ENCODE peak calls at places on chromosomes 7 and 10, in six cellular contexts. M, S, E, X, D and H are unnamed samples.

GRCh38 chr7:139737221-139738100 is 40.3 kb downstream of the HIPK2 start:
- DNase-seq in S (no peak), X (no peak), D (no peak), M (no peak), E (no peak), H (peak)

GRCh38 chr10:117342638-117343037 is 32.6 kb downstream of the PDZD8 start:
- DNase-seq in D (no peak), X (no peak), S (no peak), M (no peak), E (no peak), H (no peak)

GRCh38 chr7:7821517-7821916 is 103.1 kb upstream of the RPA3 start:
- DNase-seq in D (peak), X (no peak), E (no peak), M (no peak), S (no peak), H (no peak)

GRCh38 chr7:49783446-49783845 is 10.0 kb downstream of the VWC2 start:
- DNase-seq in S (no peak), M (no peak), D (no peak), E (no peak), X (no peak), H (no peak)

GRCh38 chr7:44087914-44088838 is 5.8 kb upstream of the POLM start:
- DNase-seq in E (no peak), X (peak), S (no peak), M (no peak), D (no peak), H (no peak)

GRCh38 chr10:76318171-76318570 is 886.7 kb downstream of the LRMDA start:
- DNase-seq in X (no peak), D (no peak), M (no peak), S (no peak), E (no peak), H (no peak)

GRCh38 chr7:149621776-149622175 is 124.2 kb upstream of the ZNF746 start:
- DNase-seq in S (no peak), D (no peak), X (no peak), M (no peak), E (no peak), H (peak)

GRCh38 chr10:62597226-62597625 is 207.3 kb upstream of the ADO start:
- DNase-seq in X (no peak), D (no peak), E (no peak), S (no peak), M (no peak), H (no peak)

GRCh38 chr7:104299777-104300176 is 28.6 kb upstream of the LHFPL3 start:
- DNase-seq in S (no peak), X (no peak), E (no peak), M (no peak), D (no peak), H (no peak)

GRCh38 chr7:104296266-104296665 is 32.1 kb upstream of the LHFPL3 start:
- DNase-seq in D (no peak), S (no peak), E (no peak), M (no peak), X (no peak), H (no peak)

GRCh38 chr7:104299323-104299722 is 29.1 kb upstream of the LHFPL3 start:
- DNase-seq in E (no peak), X (no peak), D (no peak), S (no peak), M (no peak), H (no peak)

DNA sequence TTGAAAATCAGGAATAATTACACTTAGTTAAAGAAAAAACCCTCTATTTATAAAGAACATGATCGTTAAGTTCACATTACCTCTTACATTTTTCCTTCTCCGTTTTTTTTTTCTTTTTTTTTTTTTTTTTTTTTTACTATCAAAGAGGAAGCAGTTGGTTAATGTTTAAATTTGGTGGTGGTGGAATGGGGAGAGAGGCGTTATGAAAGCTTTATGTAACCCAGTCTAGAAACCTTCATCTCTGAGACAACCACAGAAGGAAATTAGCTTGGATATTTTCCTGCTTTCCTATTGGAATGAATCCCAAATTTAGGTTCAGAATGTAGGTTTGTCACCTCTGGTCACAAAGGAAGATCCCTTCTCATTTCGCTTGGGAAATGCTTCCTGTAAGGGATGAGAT is 31.5 kb upstream of the LHFPL3 start:
- DNase-seq in S (no peak), M (no peak), X (no peak), D (no peak), E (no peak), H (no peak)
- H3K4me3 ChIP-seq in S (no peak), M (no peak), X (no peak), D (no peak), E (no peak), H (no peak)

DNA sequence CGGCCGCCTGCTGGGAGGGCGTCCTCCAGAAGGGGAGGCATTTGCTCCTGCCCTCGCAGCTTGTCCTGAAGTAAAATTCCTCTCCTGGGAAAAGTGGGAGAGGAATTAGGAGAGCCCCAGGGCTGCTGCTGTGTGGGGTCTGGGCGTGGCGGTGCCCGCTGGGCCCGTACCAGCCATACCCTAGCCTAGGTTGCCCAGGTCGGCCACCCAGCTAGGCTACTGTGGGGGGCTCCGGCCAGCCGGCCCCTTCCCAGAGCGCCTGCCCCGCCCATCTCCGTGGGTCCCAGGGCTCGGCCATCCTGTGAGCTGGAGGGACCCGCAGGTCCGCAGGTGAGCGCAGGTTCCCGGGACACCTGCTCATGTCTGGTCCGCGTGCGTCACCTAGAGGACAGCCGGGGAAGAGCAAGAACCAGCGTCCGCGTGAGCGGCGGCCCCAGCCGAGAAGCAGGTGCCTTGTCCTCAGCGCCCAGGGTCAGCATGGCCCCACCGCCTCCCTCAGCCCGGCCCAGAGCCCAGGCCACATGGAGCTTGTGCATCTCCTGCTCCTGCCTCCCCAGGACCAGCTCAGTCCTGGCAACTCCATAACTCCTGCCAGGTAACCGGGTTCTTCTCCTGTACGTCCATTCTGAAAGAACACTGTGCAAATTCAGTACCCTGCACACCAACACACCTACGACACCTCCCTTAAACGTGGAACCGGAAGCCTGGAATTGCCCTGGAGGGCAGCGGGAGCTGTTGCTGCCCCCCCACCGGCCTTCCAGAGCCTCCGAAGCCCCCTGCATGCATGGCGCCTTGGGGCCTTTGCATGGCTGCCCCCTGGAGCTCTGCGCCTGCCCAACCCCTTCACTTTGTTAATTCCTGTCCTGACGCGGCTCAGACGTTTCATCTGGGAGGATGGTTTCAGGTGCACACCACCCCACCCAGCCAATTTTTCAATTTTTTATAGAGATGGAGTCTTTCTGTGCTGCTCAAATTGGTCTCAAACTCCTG is 22.8 kb upstream of the FOXL3 start:
- DNase-seq in X (peak), S (no peak), M (no peak), E (peak), D (peak), H (no peak)
- TF ChIP-seq CTCF in X (peak), S (no peak), M (no peak), E (peak), D (peak), H (no peak)

GRCh38 chr7:26397326-26397725 is 105.7 kb downstream of the SNX10 start:
- DNase-seq in E (peak), M (no peak), X (no peak), D (no peak), S (no peak), H (no peak)

GRCh38 chr7:26398436-26399308 is 107.0 kb downstream of the SNX10 start:
- DNase-seq in D (peak), X (peak), E (peak), M (peak), S (peak), H (no peak)

GRCh38 chr7:26399747-26400146 is 108.1 kb downstream of the SNX10 start:
- DNase-seq in M (no peak), X (no peak), S (no peak), D (no peak), E (no peak), H (no peak)

GRCh38 chr7:26399309-26399610 is 107.6 kb downstream of the SNX10 start:
- DNase-seq in D (peak), X (peak), M (peak), E (peak), S (no peak), H (no peak)

GRCh38 chr7:26397786-26398435 is 106.2 kb downstream of the SNX10 start:
- DNase-seq in S (peak), D (peak), X (peak), E (peak), M (peak), H (no peak)
- H3K27ac ChIP-seq in S (peak), D (no peak), X (peak), E (peak), M (peak), H (no peak)

GRCh38 chr10:119537953-119538630 is 4.4 kb downstream of the RGS10 start:
- DNase-seq in S (no peak), E (no peak), D (no peak), X (no peak), M (no peak), H (no peak)

GRCh38 chr10:119538632-119539358 is 3.7 kb downstream of the RGS10 start:
- DNase-seq in D (no peak), M (no peak), E (no peak), X (no peak), S (no peak), H (peak)

GRCh38 chr10:119535837-119536507 is 6.5 kb downstream of the RGS10 start:
- DNase-seq in E (no peak), D (no peak), S (no peak), M (no peak), X (no peak), H (no peak)

GRCh38 chr10:119535310-119535709 is 7.2 kb downstream of the RGS10 start:
- DNase-seq in E (no peak), D (no peak), S (no peak), X (no peak), M (no peak), H (no peak)

GRCh38 chr10:119536508-119536837 is 6.0 kb downstream of the RGS10 start:
- DNase-seq in S (no peak), M (no peak), E (no peak), D (no peak), X (no peak), H (no peak)
- H3K4me3 ChIP-seq in S (no peak), M (no peak), E (no peak), D (no peak), X (peak), H (peak)